ENCODE peak calls at places on chromosomes 5 and 9, in six cellular contexts. One of them, this sample, is unnamed.

GRCh38 chr5:130138406-130139060 is 234.3 kb downstream of the CHSY3 start:
- DNase-seq in neuronal stem cell: no peak
- DNase-seq in IMR-90: no peak
- DNase-seq in mesendoderm: no peak
- DNase-seq in trophoblast cell: no peak
- DNase-seq in H9: no peak
- DNase-seq in this sample: no peak

GRCh38 chr9:5620494-5620893 is 8.4 kb upstream of the RIC1 start:
- DNase-seq in IMR-90: no peak
- DNase-seq in H9: no peak
- DNase-seq in trophoblast cell: no peak
- DNase-seq in mesendoderm: no peak
- DNase-seq in neuronal stem cell: no peak
- DNase-seq in this sample: no peak

GRCh38 chr5:180639743-180640300 is 9.6 kb downstream of the FLT4 start:
- DNase-seq in neuronal stem cell: no peak
- DNase-seq in IMR-90: no peak
- DNase-seq in H9: peak
- DNase-seq in trophoblast cell: no peak
- DNase-seq in mesendoderm: no peak
- DNase-seq in this sample: no peak

GRCh38 chr5:74396913-74397606 is 243.5 kb downstream of the ENC1 start:
- DNase-seq in IMR-90: no peak
- DNase-seq in neuronal stem cell: no peak
- DNase-seq in mesendoderm: no peak
- DNase-seq in H9: no peak
- DNase-seq in trophoblast cell: no peak
- DNase-seq in this sample: no peak

GRCh38 chr5:61496406-61497307 is 164.6 kb downstream of the ZSWIM6 start:
- DNase-seq in H9: no peak
- DNase-seq in trophoblast cell: no peak
- DNase-seq in neuronal stem cell: peak
- DNase-seq in mesendoderm: peak
- DNase-seq in IMR-90: no peak
- DNase-seq in this sample: no peak

GRCh38 chr9:88312070-88312469 is 76.2 kb upstream of the SPIN1 start:
- DNase-seq in trophoblast cell: no peak
- DNase-seq in mesendoderm: no peak
- DNase-seq in IMR-90: no peak
- DNase-seq in H9: no peak
- DNase-seq in neuronal stem cell: no peak
- DNase-seq in this sample: no peak

GRCh38 chr9:35521708-35522107 is 31.8 kb downstream of the RUSC2 start:
- DNase-seq in trophoblast cell: peak
- DNase-seq in H9: no peak
- DNase-seq in IMR-90: peak
- DNase-seq in neuronal stem cell: no peak
- DNase-seq in mesendoderm: peak
- DNase-seq in this sample: peak

GRCh38 chr9:69215774-69216482 is 41.9 kb downstream of the TJP2 start:
- DNase-seq in neuronal stem cell: no peak
- DNase-seq in mesendoderm: no peak
- DNase-seq in H9: no peak
- DNase-seq in IMR-90: no peak
- DNase-seq in trophoblast cell: no peak
- DNase-seq in this sample: no peak

GRCh38 chr5:130502702-130503101 is 598.4 kb downstream of the CHSY3 start:
- DNase-seq in mesendoderm: no peak
- DNase-seq in neuronal stem cell: no peak
- DNase-seq in H9: no peak
- DNase-seq in IMR-90: no peak
- DNase-seq in trophoblast cell: no peak
- DNase-seq in this sample: no peak

GRCh38 chr9:93118863-93119702 is 15.0 kb downstream of the NINJ1 start:
- DNase-seq in IMR-90: no peak
- DNase-seq in mesendoderm: no peak
- DNase-seq in neuronal stem cell: no peak
- DNase-seq in H9: no peak
- DNase-seq in trophoblast cell: no peak
- DNase-seq in this sample: no peak

GRCh38 chr9:73515216-73515615 is 363.6 kb downstream of the ANXA1 start:
- DNase-seq in trophoblast cell: no peak
- DNase-seq in mesendoderm: no peak
- DNase-seq in neuronal stem cell: no peak
- DNase-seq in IMR-90: no peak
- DNase-seq in H9: no peak
- DNase-seq in this sample: no peak

GRCh38 chr5:163458778-163459405 is 1.0 kb downstream of the NUDCD2 start:
- DNase-seq in neuronal stem cell: no peak
- DNase-seq in IMR-90: no peak
- DNase-seq in trophoblast cell: no peak
- DNase-seq in mesendoderm: no peak
- DNase-seq in H9: no peak
- DNase-seq in this sample: no peak

GRCh38 chr5:167205881-167206280 is 1085.6 kb upstream of the WWC1 start:
- DNase-seq in IMR-90: no peak
- DNase-seq in trophoblast cell: no peak
- DNase-seq in neuronal stem cell: no peak
- DNase-seq in mesendoderm: no peak
- DNase-seq in H9: no peak
- DNase-seq in this sample: no peak

GRCh38 chr9:115232375-115232774 is 114.4 kb upstream of the TNC start:
- DNase-seq in mesendoderm: no peak
- DNase-seq in trophoblast cell: no peak
- DNase-seq in IMR-90: no peak
- DNase-seq in H9: no peak
- DNase-seq in neuronal stem cell: no peak
- DNase-seq in this sample: no peak

GRCh38 chr9:137311171-137311970 is 9.3 kb upstream of the NRARP start:
- DNase-seq in H9: peak
- DNase-seq in mesendoderm: no peak
- DNase-seq in IMR-90: peak
- DNase-seq in neuronal stem cell: no peak
- DNase-seq in trophoblast cell: peak
- DNase-seq in this sample: no peak

GRCh38 chr5:76175821-76176403 is 92.7 kb downstream of the SV2C start:
- DNase-seq in mesendoderm: peak
- DNase-seq in IMR-90: no peak
- DNase-seq in trophoblast cell: no peak
- DNase-seq in H9: no peak
- DNase-seq in neuronal stem cell: no peak
- DNase-seq in this sample: no peak

GRCh38 chr9:131459056-131459455 is 43.7 kb upstream of the POMT1 start:
- DNase-seq in H9: no peak
- DNase-seq in trophoblast cell: no peak
- DNase-seq in neuronal stem cell: no peak
- DNase-seq in IMR-90: no peak
- DNase-seq in mesendoderm: no peak
- DNase-seq in this sample: no peak
- H3K23ac ChIP-seq in H9: no peak
- H3K23ac ChIP-seq in trophoblast cell: no peak
- H3K23ac ChIP-seq in neuronal stem cell: no peak
- H3K23ac ChIP-seq in IMR-90: no peak
- H3K23ac ChIP-seq in mesendoderm: no peak
- H3K23ac ChIP-seq in this sample: no peak

GRCh38 chr5:150263801-150264621 is 25.6 kb downstream of the CAMK2A start:
- DNase-seq in neuronal stem cell: no peak
- DNase-seq in IMR-90: peak
- DNase-seq in H9: no peak
- DNase-seq in trophoblast cell: no peak
- DNase-seq in mesendoderm: no peak
- DNase-seq in this sample: peak

GRCh38 chr5:150262502-150262901 is 27.1 kb downstream of the CAMK2A start:
- DNase-seq in H9: no peak
- DNase-seq in mesendoderm: no peak
- DNase-seq in trophoblast cell: no peak
- DNase-seq in IMR-90: no peak
- DNase-seq in neuronal stem cell: no peak
- DNase-seq in this sample: no peak

GRCh38 chr5:150261231-150261630 is 28.3 kb downstream of the CAMK2A start:
- DNase-seq in mesendoderm: no peak
- DNase-seq in neuronal stem cell: no peak
- DNase-seq in IMR-90: peak
- DNase-seq in trophoblast cell: no peak
- DNase-seq in H9: no peak
- DNase-seq in this sample: peak

GRCh38 chr5:150264667-150265603 is 24.6 kb downstream of the CAMK2A start:
- DNase-seq in H9: no peak
- DNase-seq in IMR-90: no peak
- DNase-seq in trophoblast cell: no peak
- DNase-seq in mesendoderm: no peak
- DNase-seq in neuronal stem cell: no peak
- DNase-seq in this sample: no peak

GRCh38 chr5:150263339-150263738 is 26.2 kb downstream of the CAMK2A start:
- DNase-seq in H9: no peak
- DNase-seq in trophoblast cell: no peak
- DNase-seq in IMR-90: no peak
- DNase-seq in neuronal stem cell: no peak
- DNase-seq in mesendoderm: no peak
- DNase-seq in this sample: peak
- H3K23ac ChIP-seq in H9: no peak
- H3K23ac ChIP-seq in trophoblast cell: peak
- H3K23ac ChIP-seq in IMR-90: peak
- H3K23ac ChIP-seq in neuronal stem cell: no peak
- H3K23ac ChIP-seq in mesendoderm: no peak
- H3K23ac ChIP-seq in this sample: no peak

DNA sequence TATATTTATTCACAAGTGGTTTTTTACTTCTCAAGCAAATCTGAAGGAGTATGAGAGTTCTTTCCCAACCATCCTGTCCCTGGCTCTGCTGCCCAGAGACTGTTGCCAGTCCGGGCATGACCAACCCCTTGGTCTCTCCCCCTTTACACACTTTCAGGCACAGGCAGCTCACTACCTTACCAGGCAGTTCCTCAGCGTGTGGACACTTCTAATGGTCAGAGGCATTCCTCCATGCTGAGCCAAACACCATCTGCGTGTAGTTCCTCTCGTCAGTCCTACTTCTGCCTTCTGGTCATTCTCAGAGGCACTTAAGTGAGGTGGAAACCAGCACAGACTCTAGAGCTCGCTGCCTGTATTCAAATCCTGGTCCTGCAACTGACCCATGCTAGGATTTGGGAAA is 56.1 kb downstream of the TSTD2 start:
- DNase-seq in IMR-90: no peak
- DNase-seq in trophoblast cell: no peak
- DNase-seq in neuronal stem cell: no peak
- DNase-seq in H9: no peak
- DNase-seq in mesendoderm: no peak
- DNase-seq in this sample: no peak
- H3K23ac ChIP-seq in IMR-90: no peak
- H3K23ac ChIP-seq in trophoblast cell: no peak
- H3K23ac ChIP-seq in neuronal stem cell: no peak
- H3K23ac ChIP-seq in H9: no peak
- H3K23ac ChIP-seq in mesendoderm: peak
- H3K23ac ChIP-seq in this sample: no peak

DNA sequence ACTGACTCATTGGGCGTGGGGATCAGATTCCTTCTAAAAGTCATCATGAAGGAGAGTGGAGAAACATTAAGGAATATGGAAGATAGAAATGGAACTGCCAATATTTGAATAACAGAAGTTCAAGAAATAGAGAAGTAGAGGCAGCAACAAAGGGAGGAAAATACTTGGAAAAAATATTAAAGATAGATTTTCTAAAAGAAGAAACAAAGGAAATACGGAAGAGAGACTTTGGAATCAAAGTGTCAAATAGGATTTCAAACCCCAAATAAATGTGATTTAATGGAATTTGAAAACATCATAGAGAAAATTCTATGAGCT is 605.1 kb upstream of the KLF4 start:
- DNase-seq in trophoblast cell: no peak
- DNase-seq in neuronal stem cell: no peak
- DNase-seq in H9: no peak
- DNase-seq in IMR-90: peak
- DNase-seq in mesendoderm: no peak
- DNase-seq in this sample: no peak
- H3K23ac ChIP-seq in trophoblast cell: no peak
- H3K23ac ChIP-seq in neuronal stem cell: no peak
- H3K23ac ChIP-seq in H9: no peak
- H3K23ac ChIP-seq in IMR-90: no peak
- H3K23ac ChIP-seq in mesendoderm: no peak
- H3K23ac ChIP-seq in this sample: no peak

GRCh38 chr5:6449465-6450158 is 953 bp downstream of the UBE2QL1 start:
- DNase-seq in trophoblast cell: no peak
- DNase-seq in mesendoderm: no peak
- DNase-seq in IMR-90: no peak
- DNase-seq in H9: no peak
- DNase-seq in neuronal stem cell: no peak
- DNase-seq in this sample: no peak

GRCh38 chr5:6448141-6448491 is 543 bp upstream of the UBE2QL1 start:
- DNase-seq in mesendoderm: no peak
- DNase-seq in trophoblast cell: no peak
- DNase-seq in neuronal stem cell: no peak
- DNase-seq in H9: no peak
- DNase-seq in IMR-90: no peak
- DNase-seq in this sample: no peak

GRCh38 chr5:6447384-6448140 is 1.1 kb upstream of the UBE2QL1 start:
- DNase-seq in mesendoderm: no peak
- DNase-seq in H9: no peak
- DNase-seq in IMR-90: no peak
- DNase-seq in trophoblast cell: no peak
- DNase-seq in neuronal stem cell: no peak
- DNase-seq in this sample: no peak

GRCh38 chr5:6450235-6450860 is 1.7 kb downstream of the UBE2QL1 start:
- DNase-seq in mesendoderm: peak
- DNase-seq in trophoblast cell: no peak
- DNase-seq in neuronal stem cell: no peak
- DNase-seq in H9: no peak
- DNase-seq in IMR-90: no peak
- DNase-seq in this sample: no peak

DNA sequence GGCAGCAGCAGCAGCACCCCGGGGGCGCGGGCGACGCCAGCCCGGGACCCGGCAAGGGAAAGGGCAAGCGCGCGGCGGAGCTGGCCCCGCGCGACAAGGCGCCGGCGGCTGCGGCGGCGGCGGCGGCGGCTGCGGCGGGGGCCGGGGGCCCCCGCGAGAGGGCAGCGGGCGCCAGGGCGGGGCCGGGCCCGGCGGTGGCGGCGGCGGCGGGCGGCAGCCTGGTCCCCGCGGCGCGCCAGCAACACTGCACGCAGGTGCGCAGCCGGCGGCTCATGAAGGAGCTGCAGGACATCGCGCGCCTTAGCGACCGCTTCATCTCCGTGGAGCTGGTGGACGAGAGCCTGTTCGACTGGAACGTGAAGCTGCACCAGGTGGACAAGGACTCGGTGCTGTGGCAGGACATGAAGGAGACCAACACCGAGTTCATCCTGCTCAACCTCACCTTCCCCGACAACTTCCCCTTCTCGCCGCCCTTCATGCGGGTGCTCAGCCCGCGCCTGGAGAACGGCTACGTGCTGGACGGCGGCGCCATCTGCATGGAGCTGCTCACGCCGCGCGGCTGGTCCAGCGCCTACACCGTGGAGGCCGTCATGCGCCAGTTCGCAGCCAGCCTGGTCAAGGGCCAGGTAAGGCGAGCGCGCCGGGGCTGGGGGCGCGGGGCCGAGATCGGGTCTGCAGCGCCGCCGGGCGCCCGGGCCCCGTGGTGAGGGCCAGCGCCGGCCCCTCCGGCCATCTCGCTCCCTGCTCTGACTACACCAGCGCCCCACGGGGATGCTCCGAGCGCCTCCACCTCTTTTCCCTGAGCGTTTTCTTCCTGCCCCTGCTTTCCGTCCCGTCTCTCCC is at the start of gene UBE2QL1:
- DNase-seq in trophoblast cell: no peak
- DNase-seq in H9: peak
- DNase-seq in IMR-90: no peak
- DNase-seq in neuronal stem cell: no peak
- DNase-seq in mesendoderm: peak
- DNase-seq in this sample: peak
- H3K23ac ChIP-seq in trophoblast cell: peak
- H3K23ac ChIP-seq in H9: no peak
- H3K23ac ChIP-seq in IMR-90: no peak
- H3K23ac ChIP-seq in neuronal stem cell: peak
- H3K23ac ChIP-seq in mesendoderm: no peak
- H3K23ac ChIP-seq in this sample: no peak

This sample was measured in mesenchymal stem cell.